ENCODE peak calls at places on chromosomes 4 and X, in six cellular contexts. H, C, Z, U, I and W are unnamed samples.
A peak's percentile ranks its signal among the peaks of the same experiment; 100 is the strongest.

GRCh38 chr4:64584125-64584524 is 174.9 kb upstream of the TECRL start:
- DNase-seq in H (no peak), C (no peak), Z (no peak), U (no peak), I (no peak), W (no peak)

GRCh38 chrX:152635941-152636340 is 1.8 kb upstream of the GABRQ start:
- DNase-seq in H (peak; percentile 53), C (no peak), Z (no peak), U (no peak), I (no peak), W (no peak)

GRCh38 chr4:74094227-74094626 is 4.8 kb downstream of the CXCL2 start:
- DNase-seq in H (no peak), C (no peak), Z (no peak), U (no peak), I (no peak), W (no peak)

GRCh38 chr4:2135083-2135482 is 76.0 kb downstream of the NAT8L start:
- DNase-seq in H (no peak), C (peak; percentile 62), Z (no peak), U (no peak), I (no peak), W (no peak)

GRCh38 chr4:62243895-62244294 is 1043.8 kb downstream of the ADGRL3 start:
- DNase-seq in H (no peak), C (no peak), Z (no peak), U (no peak), I (no peak), W (no peak)

GRCh38 chr4:119025916-119026661 is 109.5 kb upstream of the MYOZ2 start:
- DNase-seq in H (no peak), C (no peak), Z (peak; percentile 61), U (no peak), I (no peak), W (no peak)

GRCh38 chrX:10512258-10512657 is 108.1 kb downstream of the MID1 start:
- DNase-seq in H (no peak), C (no peak), Z (no peak), U (no peak), I (no peak), W (no peak)

GRCh38 chr4:87150498-87151261 is 69.7 kb downstream of the KLHL8 start:
- DNase-seq in H (peak; percentile 29), C (peak; percentile 67), Z (peak; percentile 49), U (no peak), I (peak; percentile 59), W (peak; percentile 55)

GRCh38 chr4:145709336-145709735 is 29.4 kb downstream of the C4orf51 start:
- DNase-seq in H (no peak), C (no peak), Z (no peak), U (no peak), I (no peak), W (no peak)

GRCh38 chr4:145882594-145882993 is 56.0 kb downstream of the ZNF827 start:
- DNase-seq in H (no peak), C (no peak), Z (no peak), U (peak; percentile 43), I (no peak), W (no peak)

GRCh38 chrX:147875866-147876596 is 35.7 kb upstream of the FMR1 start:
- DNase-seq in H (no peak), C (no peak), Z (no peak), U (no peak), I (no peak), W (peak; percentile 32)

GRCh38 chrX:10615931-10616780 is 4.2 kb downstream of the MID1 start:
- DNase-seq in H (peak; percentile 30), C (peak; percentile 22), Z (no peak), U (no peak), I (no peak), W (no peak)

GRCh38 chrX:2928127-2928582 is 984 bp downstream of the ARSD start:
- DNase-seq in H (peak; percentile 60), C (no peak), Z (no peak), U (no peak), I (no peak), W (peak; percentile 12)

GRCh38 chrX:12494400-12495138 is 296.6 kb upstream of the PRPS2 start:
- DNase-seq in H (no peak), C (no peak), Z (no peak), U (no peak), I (no peak), W (no peak)

GRCh38 chrX:102345916-102346315 is 93.9 kb downstream of the NXF2B start:
- DNase-seq in H (peak; percentile 70), C (no peak), Z (no peak), U (peak; percentile 31), I (peak; percentile 52), W (peak; percentile 50)

GRCh38 chr4:59655996-59656395 is 1544.1 kb upstream of the ADGRL3 start:
- DNase-seq in H (no peak), C (no peak), Z (no peak), U (no peak), I (no peak), W (no peak)